ENCODE peak calls at places on chromosomes 5 and 9, in four cellular contexts. K, S, B and U are unnamed samples.

GRCh38 chr5:60550311-60550710 is 149.7 kb downstream of the DEPDC1B start:
- DNase-seq in K (no peak), S (no peak), B (no peak), U (no peak)

GRCh38 chr5:40288791-40289475 is 390.8 kb upstream of the PTGER4 start:
- DNase-seq in K (no peak), S (no peak), B (peak), U (no peak)

GRCh38 chr9:112061152-112061740 is 113.9 kb downstream of the SUSD1 start:
- DNase-seq in K (peak), S (peak), B (no peak), U (peak)

GRCh38 chr9:70746760-70747159 is 332.3 kb upstream of the KLF9 start:
- DNase-seq in K (no peak), S (no peak), B (no peak), U (no peak)

GRCh38 chr5:139862313-139862712 is 66.7 kb downstream of the PSD2 start:
- DNase-seq in K (no peak), S (no peak), B (no peak), U (no peak)

GRCh38 chr9:31137151-31137849 is 1247.1 kb upstream of the ACO1 start:
- DNase-seq in K (peak), S (no peak), B (no peak), U (peak)

GRCh38 chr5:14296533-14297331 is 153.6 kb downstream of the TRIO start:
- DNase-seq in K (no peak), S (no peak), B (no peak), U (no peak)

GRCh38 chr5:69030663-69031062 is 63.2 kb upstream of the SLC30A5 start:
- DNase-seq in K (no peak), S (no peak), B (no peak), U (no peak)

GRCh38 chr5:6435356-6435755 is 13.3 kb upstream of the UBE2QL1 start:
- DNase-seq in K (no peak), S (no peak), B (peak), U (no peak)

GRCh38 chr9:121902483-121903135 is 190.5 kb downstream of the TTLL11 start:
- DNase-seq in K (no peak), S (no peak), B (no peak), U (no peak)

GRCh38 chr5:20231040-20231439 is 243.0 kb upstream of the CDH18 start:
- DNase-seq in K (no peak), S (no peak), B (no peak), U (no peak)

GRCh38 chr9:72480931-72481330 is 40.5 kb upstream of the TMC1 start:
- DNase-seq in K (no peak), S (no peak), B (no peak), U (no peak)

GRCh38 chr9:120386390-120387131 is 193.4 kb downstream of the CDK5RAP2 start:
- DNase-seq in K (no peak), S (peak), B (no peak), U (no peak)

GRCh38 chr5:79849486-79850315 is 141.4 kb downstream of the MTX3 start:
- DNase-seq in K (no peak), S (no peak), B (no peak), U (no peak)

GRCh38 chr5:113384787-113385186 is 50.0 kb downstream of the TSSK1B start:
- DNase-seq in K (no peak), S (no peak), B (no peak), U (no peak)

GRCh38 chr5:90866915-90867715 is 308.5 kb downstream of the ADGRV1 start:
- DNase-seq in K (no peak), S (no peak), B (no peak), U (no peak)

GRCh38 chr5:115351356-115352195 is 55.1 kb upstream of the CCDC112 start:
- DNase-seq in K (peak), S (no peak), B (no peak), U (no peak)

GRCh38 chr5:98941131-98941883 is 12.5 kb upstream of the CHD1 start:
- DNase-seq in K (no peak), S (no peak), B (no peak), U (no peak)

GRCh38 chr9:87271696-87272477 is 225.8 kb upstream of the DAPK1 start:
- DNase-seq in K (no peak), S (no peak), B (no peak), U (no peak)

GRCh38 chr5:127011961-127012644 is 18.3 kb downstream of the MARCHF3 start:
- DNase-seq in K (no peak), S (no peak), B (no peak), U (no peak)

GRCh38 chr9:93266521-93267001 is 82.6 kb downstream of the WNK2 start:
- DNase-seq in K (no peak), S (peak), B (no peak), U (no peak)

GRCh38 chr9:37617837-37618236 is 25.4 kb upstream of the TOMM5 start:
- DNase-seq in K (no peak), S (no peak), B (peak), U (peak)

GRCh38 chr5:175195698-175196656 is 248.0 kb downstream of the DRD1 start:
- DNase-seq in K (peak), S (no peak), B (peak), U (no peak)

GRCh38 chr9:113503613-113504230 is 40.2 kb downstream of the RGS3 start:
- DNase-seq in K (no peak), S (no peak), B (no peak), U (no peak)

GRCh38 chr5:119368238-119368630 is 12.4 kb downstream of the TNFAIP8 start:
- DNase-seq in K (no peak), S (no peak), B (no peak), U (no peak)

GRCh38 chr5:80055491-80056170 is 20.5 kb downstream of the THBS4 start:
- DNase-seq in K (no peak), S (no peak), B (no peak), U (no peak)

GRCh38 chr5:103243665-103244064 is 14.9 kb upstream of the MACIR start:
- DNase-seq in K (no peak), S (no peak), B (no peak), U (no peak)

GRCh38 chr5:176812269-176813259 is 2.2 kb downstream of the UNC5A start:
- DNase-seq in K (no peak), S (no peak), B (peak), U (no peak)

GRCh38 chr9:81489048-81489447 is 200.3 kb downstream of the TLE1 start:
- DNase-seq in K (no peak), S (no peak), B (no peak), U (no peak)

GRCh38 chr9:121283856-121284732 is 16.1 kb downstream of the GSN start:
- DNase-seq in K (no peak), S (no peak), B (peak), U (no peak)

GRCh38 chr9:115291841-115292240 is 173.9 kb upstream of the TNC start:
- DNase-seq in K (no peak), S (peak), B (no peak), U (peak)

GRCh38 chr9:114304416-114305188 is 18.3 kb upstream of the ORM1 start:
- DNase-seq in K (no peak), S (peak), B (no peak), U (no peak)

GRCh38 chr5:169429044-169429443 is 128.1 kb upstream of the SLIT3 start:
- DNase-seq in K (no peak), S (no peak), B (no peak), U (no peak)

GRCh38 chr5:59261969-59262368 is 631.6 kb downstream of the PDE4D start:
- DNase-seq in K (no peak), S (no peak), B (no peak), U (no peak)

GRCh38 chr5:100519075-100519474 is 16.1 kb upstream of the FAM174A start:
- DNase-seq in K (no peak), S (no peak), B (no peak), U (no peak)

GRCh38 chr5:53679261-53679660 is 118.8 kb downstream of the NDUFS4 start:
- DNase-seq in K (no peak), S (no peak), B (no peak), U (no peak)

GRCh38 chr9:134880484-134881312 is at the start of gene FCN2:
- DNase-seq in K (no peak), S (no peak), B (no peak), U (no peak)

GRCh38 chr9:134884492-134884891 is 3.9 kb downstream of the FCN2 start:
- DNase-seq in K (no peak), S (no peak), B (no peak), U (no peak)

GRCh38 chr9:134882204-134882785 is 1.7 kb downstream of the FCN2 start:
- DNase-seq in K (no peak), S (no peak), B (no peak), U (no peak)

GRCh38 chr9:134881313-134881670 is 682 bp downstream of the FCN2 start:
- DNase-seq in K (no peak), S (no peak), B (no peak), U (no peak)

DNA sequence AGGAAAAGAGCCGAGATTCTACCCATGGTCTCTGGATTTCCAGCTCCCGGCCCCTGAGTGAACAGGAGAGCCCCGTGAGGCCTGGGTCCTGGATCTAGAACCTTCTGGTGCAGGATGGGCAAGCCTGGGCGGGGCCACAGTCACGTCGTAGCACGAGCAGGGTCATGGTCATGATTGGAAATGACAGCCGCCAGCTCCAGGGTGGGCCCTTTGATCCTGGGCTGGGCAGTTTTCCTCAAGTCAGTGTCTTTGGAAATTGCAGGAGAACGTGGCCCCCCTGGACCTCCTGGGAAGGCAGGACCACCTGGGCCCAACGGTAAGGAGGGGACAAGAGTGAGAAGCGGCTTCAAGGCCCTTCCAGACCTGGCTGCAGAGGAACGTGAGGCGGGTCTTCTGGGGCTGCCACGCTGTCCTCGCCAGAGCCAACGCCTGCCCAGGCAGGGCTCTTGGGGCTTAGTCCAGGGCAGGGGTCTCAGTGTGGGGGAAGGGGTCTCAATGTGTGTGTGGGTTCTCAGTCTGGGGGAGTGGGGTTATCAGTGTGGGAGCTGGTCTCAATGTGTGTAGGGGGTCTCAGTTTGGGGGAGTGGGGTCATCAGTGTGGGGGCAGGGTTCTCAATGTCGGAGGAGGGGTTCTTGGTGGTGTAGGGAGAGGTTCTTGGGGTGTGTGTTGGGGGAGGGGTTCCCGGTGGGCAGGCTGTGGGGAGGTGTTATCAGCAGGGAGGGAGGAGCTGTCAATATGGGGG is 2.6 kb downstream of the FCN2 start:
- DNase-seq in K (no peak), S (no peak), B (no peak), U (no peak)
- H3K4me3 ChIP-seq in K (no peak), S (no peak), B (no peak), U (no peak)

GRCh38 chr5:81808106-81808505 is 57.2 kb upstream of the SSBP2 start:
- DNase-seq in K (no peak), S (no peak), B (no peak), U (no peak)
- TF ChIP-seq CTCF in K (no peak), S (no peak), B (no peak), U (no peak)

DNA sequence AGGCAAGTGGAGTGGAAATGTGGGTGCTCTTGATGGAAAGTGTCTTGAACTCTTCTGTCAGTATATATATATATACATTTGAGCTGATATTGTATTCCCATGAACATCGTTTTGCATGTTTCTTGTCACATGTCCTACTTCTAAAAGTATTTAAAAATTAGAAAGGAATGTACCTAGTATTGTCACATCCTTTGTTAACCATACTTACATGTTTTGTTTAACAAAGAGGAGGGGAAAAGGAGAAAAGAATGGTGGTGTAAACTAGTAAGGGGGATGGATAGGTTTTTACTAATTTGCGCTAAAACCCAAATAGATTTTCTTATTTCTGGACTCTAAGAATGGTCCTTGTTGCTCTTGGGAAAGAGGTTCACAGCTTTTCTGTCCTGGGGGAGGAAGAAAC is 181.7 kb downstream of the GOLPH3 start:
- DNase-seq in K (no peak), S (no peak), B (no peak), U (no peak)
- H3K4me3 ChIP-seq in K (no peak), S (no peak), B (no peak), U (no peak)

GRCh38 chr5:160198148-160198545 is 31.2 kb upstream of the FABP6 start:
- DNase-seq in K (no peak), S (no peak), B (no peak), U (no peak)
- TF ChIP-seq CTCF in K (no peak), S (no peak), B (no peak), U (no peak)

DNA sequence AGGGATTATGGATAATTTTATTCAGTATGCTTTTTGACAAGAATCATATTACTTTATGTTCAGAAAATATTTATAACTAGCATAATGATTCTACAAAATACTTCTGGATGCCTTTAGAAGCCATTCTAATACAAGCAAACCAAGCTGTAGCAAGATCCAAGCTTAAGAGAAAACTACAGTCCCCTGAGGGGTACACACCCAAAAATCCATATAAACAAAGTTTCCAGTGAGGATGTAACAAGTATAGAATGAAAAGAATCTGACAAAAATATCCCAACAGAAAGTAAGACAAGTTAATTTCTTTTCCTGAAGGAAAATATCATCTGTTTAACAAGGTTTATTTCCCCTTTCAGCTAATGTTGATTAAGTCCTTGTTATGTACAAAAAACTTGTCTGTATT is 53.9 kb downstream of the MLLT3 start:
- DNase-seq in K (no peak), S (no peak), B (no peak), U (no peak)
- H3K4me3 ChIP-seq in K (no peak), S (no peak), B (no peak), U (no peak)

DNA sequence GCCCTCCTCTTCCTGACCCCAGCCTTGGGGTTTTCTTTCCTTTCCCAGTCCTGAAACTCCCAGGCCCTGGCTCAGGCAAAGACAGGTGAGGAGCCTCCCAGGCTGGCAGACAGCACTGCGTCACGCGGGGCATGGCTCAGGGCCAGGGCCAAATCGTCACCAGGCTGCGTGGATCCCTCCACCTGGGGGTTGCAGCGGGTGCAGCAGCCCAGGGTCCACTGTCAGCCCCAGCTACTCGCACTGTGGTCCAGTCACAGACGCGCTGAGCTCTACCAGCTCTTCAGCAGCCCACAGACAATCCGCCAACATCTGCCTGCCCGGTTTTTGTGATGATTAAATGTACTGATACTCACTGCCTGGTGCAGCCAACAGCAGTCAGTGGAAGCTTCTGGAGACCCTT is 12.1 kb downstream of the FAM78A start:
- DNase-seq in K (no peak), S (no peak), B (no peak), U (no peak)
- TF ChIP-seq CTCF in K (no peak), S (no peak), B (no peak), U (no peak)

GRCh38 chr5:178323541-178323865 is 90.9 kb upstream of the PHYKPL start:
- DNase-seq in K (no peak), S (no peak), B (no peak), U (no peak)
- H3K4me3 ChIP-seq in K (no peak), S (no peak), B (no peak), U (no peak)

GRCh38 chr9:89501311-89501898 is 3.5 kb upstream of the SEMA4D start:
- DNase-seq in K (no peak), S (no peak), B (no peak), U (no peak)
- TF ChIP-seq CTCF in K (no peak), S (no peak), B (no peak), U (no peak)

GRCh38 chr9:95009459-95009858 is 283.0 kb downstream of the AOPEP start:
- DNase-seq in K (peak), S (no peak), B (no peak), U (no peak)

GRCh38 chr9:95008151-95008771 is 281.8 kb downstream of the AOPEP start:
- DNase-seq in K (no peak), S (peak), B (no peak), U (no peak)

GRCh38 chr9:95012035-95012708 is 285.7 kb downstream of the AOPEP start:
- DNase-seq in K (no peak), S (no peak), B (no peak), U (no peak)

GRCh38 chr9:95012902-95013301 is 286.4 kb downstream of the AOPEP start:
- DNase-seq in K (no peak), S (no peak), B (no peak), U (no peak)

DNA sequence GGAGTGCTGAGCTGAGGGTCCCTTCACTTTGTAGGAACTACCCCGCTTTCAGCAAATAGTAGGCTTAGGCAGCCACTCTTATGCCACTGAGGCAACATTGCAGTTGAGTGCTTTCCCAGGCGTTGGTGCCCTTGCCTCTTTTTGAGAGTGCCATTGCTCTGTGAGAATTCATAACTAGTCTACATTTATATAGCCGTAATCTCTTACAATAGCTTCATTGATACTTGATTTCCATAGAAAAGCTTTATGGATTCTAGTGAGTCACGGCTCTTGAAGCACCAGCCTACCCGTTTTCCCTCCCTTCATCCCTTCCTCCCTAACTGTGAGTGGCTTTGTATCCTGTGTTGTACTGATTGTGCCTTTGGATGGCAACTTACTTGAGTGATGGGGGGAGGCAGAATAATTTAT is 283.9 kb downstream of the AOPEP start:
- DNase-seq in K (no peak), S (no peak), B (no peak), U (no peak)
- H3K4me3 ChIP-seq in K (no peak), S (no peak), B (no peak), U (no peak)